ENCODE peak calls at places on chromosomes 4 and X, in seven cellular contexts. I is cardiac muscle cell; U is colonic mucosa; V is IMR-90; D is transverse colon; S is CD8-positive, alpha-beta T cell; N is endodermal cell. Q is an unnamed sample. For H3K36me3 and H3K4me1, the result is how much of the 10 kb centered on the place peaks cover.

GRCh38 chr4:20370284-20370683 is 118.6 kb downstream of the SLIT2 start:
- DNase-seq in I (no peak), U (no peak), V (peak), D (no peak), S (no peak), N (no peak), Q (no peak)

GRCh38 chr4:8830611-8831200 is 40.9 kb downstream of the HMX1 start:
- DNase-seq in I (no peak), U (peak), V (no peak), D (peak), S (peak), N (peak), Q (no peak)

GRCh38 chrX:106007815-106008214 is 30.7 kb downstream of the SERPINA7 start:
- DNase-seq in I (no peak), U (no peak), V (no peak), D (no peak), S (no peak), N (no peak), Q (no peak)

GRCh38 chr4:125501661-125502060 is 186.9 kb downstream of the FAT4 start:
- DNase-seq in I (no peak), U (no peak), V (no peak), D (no peak), S (no peak), N (no peak), Q (no peak)

GRCh38 chr4:55397521-55398321 is 2.0 kb downstream of the TMEM165 start:
- DNase-seq in I (no peak), U (no peak), V (peak), D (no peak), S (no peak), N (no peak), Q (no peak)

GRCh38 chrX:33447285-33447684 is 235.9 kb upstream of the DMD start:
- DNase-seq in I (no peak), U (no peak), V (peak), D (no peak), S (no peak), N (no peak), Q (no peak)

GRCh38 chrX:21838937-21839333 is 482 bp upstream of the MBTPS2 start:
- DNase-seq in I (no peak), U (no peak), V (peak), D (no peak), S (no peak), N (no peak), Q (no peak)

GRCh38 chrX:17377047-17377692 is 2.2 kb downstream of the NHS start:
- DNase-seq in I (peak), U (peak), V (peak), D (peak), S (no peak), N (peak), Q (no peak)

GRCh38 chrX:11382935-11383334 is 89.7 kb downstream of the AMELX start:
- DNase-seq in I (no peak), U (no peak), V (no peak), D (no peak), S (no peak), N (no peak), Q (no peak)

GRCh38 chr4:24973471-24974251 is 57.1 kb downstream of the LGI2 start:
- DNase-seq in I (no peak), U (peak), V (peak), D (peak), S (no peak), N (peak), Q (no peak)

GRCh38 chrX:118420462-118420861 is 74.6 kb downstream of the WDR44 start:
- DNase-seq in I (no peak), U (no peak), V (peak), D (no peak), S (no peak), N (no peak), Q (no peak)

GRCh38 chr4:177229331-177229730 is 80.3 kb upstream of the NEIL3 start:
- DNase-seq in I (no peak), U (no peak), V (peak), D (no peak), S (no peak), N (no peak), Q (no peak)

GRCh38 chrX:119234931-119235555 is 1.0 kb upstream of the PGRMC1 start:
- DNase-seq in I (peak), U (peak), V (no peak), D (no peak), S (no peak), N (peak), Q (no peak)

GRCh38 chr4:131595140-131595539 is 1554.0 kb upstream of the PCDH10 start:
- DNase-seq in I (no peak), U (no peak), V (no peak), D (no peak), S (no peak), N (no peak), Q (no peak)

GRCh38 chr4:134911941-134912340 is 710.4 kb upstream of the PABPC4L start:
- DNase-seq in I (no peak), U (no peak), V (no peak), D (no peak), S (no peak), N (no peak), Q (no peak)

GRCh38 chr4:157678478-157678877 is 457.9 kb downstream of the GRIA2 start:
- DNase-seq in I (no peak), U (no peak), V (no peak), D (no peak), S (no peak), N (no peak), Q (no peak)

GRCh38 chrX:103124284-103124683 is 31.3 kb upstream of the NXF3 start:
- DNase-seq in I (no peak), U (no peak), V (no peak), D (no peak), S (no peak), N (no peak), Q (no peak)

GRCh38 chr4:37639551-37640293 is 46.5 kb downstream of the RELL1 start:
- DNase-seq in I (no peak), U (no peak), V (no peak), D (no peak), S (no peak), N (no peak), Q (no peak)

GRCh38 chr4:66284991-66285451 is 614.7 kb upstream of the EPHA5 start:
- DNase-seq in I (no peak), U (no peak), V (no peak), D (no peak), S (no peak), N (no peak), Q (no peak)

GRCh38 chr4:157994863-157995262 is 178.0 kb downstream of the GASK1B start:
- DNase-seq in I (no peak), U (no peak), V (no peak), D (no peak), S (no peak), N (no peak), Q (no peak)

GRCh38 chr4:169254546-169254983 is 16.2 kb downstream of the SH3RF1 start:
- DNase-seq in I (no peak), U (peak), V (peak), D (no peak), S (no peak), N (no peak), Q (no peak)

GRCh38 chrX:120727911-120728310 is 98.1 kb upstream of the C1GALT1C1 start:
- DNase-seq in I (no peak), U (no peak), V (no peak), D (no peak), S (no peak), N (no peak), Q (no peak)

GRCh38 chrX:107894038-107894437 is 68.4 kb downstream of the MID2 start:
- DNase-seq in I (peak), U (peak), V (peak), D (no peak), S (no peak), N (peak), Q (no peak)

GRCh38 chr4:19540859-19541258 is 710.8 kb upstream of the SLIT2 start:
- DNase-seq in I (no peak), U (no peak), V (no peak), D (no peak), S (no peak), N (no peak), Q (no peak)

GRCh38 chr4:73978886-73979285 is 2.9 kb downstream of the PF4 start:
- DNase-seq in I (no peak), U (no peak), V (peak), D (no peak), S (no peak), N (no peak), Q (no peak)

GRCh38 chr4:186149872-186150271 is 41.5 kb upstream of the CYP4V2 start:
- DNase-seq in I (peak), U (peak), V (no peak), D (peak), S (peak), N (peak), Q (peak)

GRCh38 chr4:156615066-156615514 is 356.5 kb downstream of the PDGFC start:
- DNase-seq in I (no peak), U (no peak), V (peak), D (no peak), S (no peak), N (no peak), Q (no peak)

GRCh38 chr4:79334783-79335182 is 8.9 kb upstream of the NAA11 start:
- DNase-seq in I (no peak), U (no peak), V (no peak), D (no peak), S (no peak), N (no peak), Q (no peak)

GRCh38 chrX:34903316-34903715 is 39.3 kb upstream of the FAM47B start:
- DNase-seq in I (no peak), U (no peak), V (peak), D (no peak), S (no peak), N (no peak), Q (no peak)

GRCh38 chrX:42176790-42177189 is 253.4 kb upstream of the CASK start:
- DNase-seq in I (no peak), U (no peak), V (no peak), D (no peak), S (no peak), N (peak), Q (no peak)

GRCh38 chr4:88673886-88674285 is 23.7 kb downstream of the NAP1L5 start:
- DNase-seq in I (no peak), U (no peak), V (no peak), D (no peak), S (no peak), N (no peak), Q (no peak)

GRCh38 chr4:183350317-183351071 is 28.3 kb upstream of the CLDN24 start:
- DNase-seq in I (no peak), U (no peak), V (no peak), D (no peak), S (no peak), N (no peak), Q (no peak)

GRCh38 chr4:151238477-151238876 is 38.5 kb upstream of the PRSS48 start:
- DNase-seq in I (no peak), U (no peak), V (peak), D (no peak), S (no peak), N (no peak), Q (no peak)

GRCh38 chr4:176896211-176896610 is 103.5 kb upstream of the VEGFC start:
- DNase-seq in I (no peak), U (no peak), V (no peak), D (no peak), S (no peak), N (no peak), Q (no peak)

GRCh38 chr4:91116861-91117260 is 989.7 kb downstream of the CCSER1 start:
- DNase-seq in I (no peak), U (no peak), V (no peak), D (no peak), S (no peak), N (no peak), Q (no peak)

GRCh38 chr4:124903995-124904722 is 191.6 kb upstream of the ANKRD50 start:
- DNase-seq in I (peak), U (no peak), V (peak), D (no peak), S (no peak), N (peak), Q (peak)

GRCh38 chr4:86557526-86557925 is 36.6 kb upstream of the PTPN13 start:
- DNase-seq in I (no peak), U (no peak), V (peak), D (no peak), S (no peak), N (no peak), Q (no peak)

GRCh38 chrX:46628406-46629371 is 55.1 kb downstream of the CHST7 start:
- DNase-seq in I (no peak), U (no peak), V (peak), D (peak), S (no peak), N (no peak), Q (peak)

GRCh38 chrX:70338290-70338689 is 48.4 kb downstream of the KIF4A start:
- DNase-seq in I (no peak), U (no peak), V (no peak), D (no peak), S (no peak), N (no peak), Q (no peak)
- H3K36me3 ChIP-seq in I (under half), U (under half), V (under half), D (under half), S (under half), N (under half), Q (under half)

GRCh38 chr4:7330811-7331681 is 103.7 kb downstream of the PSAPL1 start:
- DNase-seq in I (no peak), U (no peak), V (no peak), D (no peak), S (no peak), N (no peak), Q (no peak)
- H3K4me1 ChIP-seq in I (under half), U (under half), V (under half), D (under half), S (under half), N (under half), Q (under half)

DNA sequence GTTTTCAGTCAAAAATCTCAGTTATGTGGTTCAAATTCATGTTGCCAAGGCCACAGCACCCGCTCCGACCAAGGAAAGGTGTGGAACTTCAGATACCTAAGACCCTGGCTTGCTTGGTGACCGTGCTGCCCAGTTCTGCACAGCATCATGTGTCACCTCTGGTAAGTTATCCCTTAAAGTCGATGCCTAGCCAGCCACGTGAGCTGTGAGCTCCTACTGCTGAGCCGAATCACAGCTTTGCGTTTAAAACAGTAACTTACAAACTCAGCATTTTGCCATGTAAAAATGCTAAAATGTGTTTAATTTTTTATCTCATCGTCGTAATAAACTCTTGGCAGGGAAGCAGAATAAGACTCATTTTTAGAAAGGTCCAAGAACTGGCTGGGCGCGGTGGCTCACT is 5.3 kb downstream of the TMEM271 start:
- DNase-seq in I (no peak), U (no peak), V (no peak), D (no peak), S (peak), N (no peak), Q (no peak)
- TF ChIP-seq CTCF in I (no peak), U (no peak), V (no peak), D (no peak), S (no peak), N (no peak), Q (no peak)

GRCh38 chr4:52979821-52980590 is 117.9 kb downstream of the RASL11B start:
- DNase-seq in I (no peak), U (no peak), V (no peak), D (no peak), S (no peak), N (no peak), Q (no peak)

GRCh38 chr4:52976523-52977230 is 114.6 kb downstream of the RASL11B start:
- DNase-seq in I (no peak), U (no peak), V (no peak), D (no peak), S (no peak), N (no peak), Q (no peak)

GRCh38 chr4:52982246-52982950 is 120.3 kb downstream of the RASL11B start:
- DNase-seq in I (peak), U (no peak), V (peak), D (no peak), S (no peak), N (no peak), Q (no peak)

GRCh38 chr4:52979020-52979419 is 116.9 kb downstream of the RASL11B start:
- DNase-seq in I (peak), U (no peak), V (no peak), D (no peak), S (no peak), N (no peak), Q (no peak)

DNA sequence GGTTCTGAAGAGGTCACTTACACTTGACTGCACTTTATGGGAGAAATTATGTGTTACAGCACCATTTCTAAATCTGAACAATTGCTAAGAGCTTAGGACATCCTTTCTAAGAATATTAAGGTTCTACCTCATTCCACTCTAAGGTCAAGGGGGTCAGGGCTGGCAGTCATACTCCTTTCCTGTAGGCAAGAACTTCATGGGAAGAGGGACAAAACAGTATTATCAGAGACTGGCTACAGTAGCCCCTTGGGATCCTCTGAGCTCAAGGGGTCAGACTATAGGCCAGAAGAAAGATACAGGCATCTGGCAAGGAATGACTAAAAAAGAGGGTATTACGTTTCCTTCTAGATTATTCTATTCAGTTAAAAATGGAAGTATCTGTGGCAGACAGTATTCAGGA is 115.1 kb downstream of the RASL11B start:
- DNase-seq in I (no peak), U (no peak), V (no peak), D (no peak), S (no peak), N (no peak), Q (no peak)
- H3K36me3 ChIP-seq in I (under half), U (under half), V (under half), D (under half), S (under half), N (under half), Q (under half)

GRCh38 chr4:41144812-41145211 is 69.5 kb downstream of the APBB2 start:
- DNase-seq in I (no peak), U (no peak), V (no peak), D (no peak), S (no peak), N (no peak), Q (no peak)
- H3K4me1 ChIP-seq in I (under half), U (under half), V (under half), D (under half), S (under half), N (under half), Q (under half)

GRCh38 chr4:114780205-114780604 is 181.6 kb downstream of the UGT8 start:
- DNase-seq in I (peak), U (no peak), V (peak), D (no peak), S (no peak), N (peak), Q (no peak)
- TF ChIP-seq CTCF in I (peak), U (peak), V (peak), D (peak), S (no peak), N (peak), Q (no peak)

DNA sequence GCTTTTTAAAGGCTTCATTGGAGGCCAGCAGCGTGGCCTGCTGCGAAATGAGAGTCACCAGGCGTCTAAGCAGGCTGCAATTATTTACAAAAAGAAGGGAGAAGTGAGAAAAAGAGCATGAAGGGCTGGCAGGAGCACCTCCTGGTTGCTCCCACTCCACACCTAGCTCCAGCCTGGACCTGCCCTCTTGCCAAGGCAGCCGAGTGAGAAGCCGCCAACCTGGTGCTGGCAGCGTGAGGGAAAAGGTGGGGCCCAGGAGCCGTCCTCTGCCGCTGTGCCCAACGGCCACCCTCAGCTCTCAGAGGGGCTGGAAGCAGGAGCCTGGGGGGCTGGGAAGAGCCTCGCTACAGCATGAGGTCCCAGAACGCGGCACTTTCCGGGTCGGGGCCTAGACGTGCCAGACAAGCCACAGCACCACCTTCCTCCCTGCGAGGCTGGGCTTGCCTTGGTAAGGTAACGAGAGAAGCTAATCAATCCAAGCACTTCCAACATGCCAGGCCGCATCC is 16.3 kb downstream of the SLC6A8 start:
- DNase-seq in I (no peak), U (no peak), V (no peak), D (no peak), S (no peak), N (no peak), Q (no peak)
- H3K36me3 ChIP-seq in I (under half), U (under half), V (under half), D (under half), S (under half), N (under half), Q (under half)